ENCODE peak calls at places on chromosome 10, in four cellular contexts. V, T, R and B are unnamed samples.

GRCh38 chr10:80611481-80611880 is 73.8 kb downstream of the SH2D4B start:
- DNase-seq in V (no peak), T (no peak), R (no peak), B (no peak)

GRCh38 chr10:92790449-92790848 is 57.9 kb upstream of the EXOC6 start:
- DNase-seq in V (no peak), T (no peak), R (no peak), B (no peak)

GRCh38 chr10:63409465-63410027 is 56.2 kb downstream of the JMJD1C start:
- DNase-seq in V (no peak), T (no peak), R (no peak), B (peak; percentile 42)

GRCh38 chr10:58587676-58588075 is 75.0 kb downstream of the BICC1 start:
- DNase-seq in V (no peak), T (no peak), R (no peak), B (peak; percentile 16)

GRCh38 chr10:78605800-78606350 is 462.9 kb upstream of the ZMIZ1 start:
- DNase-seq in V (peak; percentile 24), T (peak; percentile 55), R (no peak), B (peak; percentile 99)

GRCh38 chr10:121910673-121911420 is 17.0 kb downstream of the ATE1 start:
- DNase-seq in V (no peak), T (no peak), R (no peak), B (peak; percentile 48)

GRCh38 chr10:110460111-110460809 is 37.4 kb upstream of the DUSP5 start:
- DNase-seq in V (no peak), T (peak; percentile 32), R (no peak), B (peak; percentile 44)

GRCh38 chr10:29535012-29535777 is 99.6 kb downstream of the SVIL start:
- DNase-seq in V (peak; percentile 16), T (peak; percentile 93), R (peak; percentile 70), B (peak; percentile 90)

GRCh38 chr10:78515037-78515872 is 481.6 kb downstream of the RPS24 start:
- DNase-seq in V (no peak), T (no peak), R (no peak), B (peak; percentile 59)

DNA sequence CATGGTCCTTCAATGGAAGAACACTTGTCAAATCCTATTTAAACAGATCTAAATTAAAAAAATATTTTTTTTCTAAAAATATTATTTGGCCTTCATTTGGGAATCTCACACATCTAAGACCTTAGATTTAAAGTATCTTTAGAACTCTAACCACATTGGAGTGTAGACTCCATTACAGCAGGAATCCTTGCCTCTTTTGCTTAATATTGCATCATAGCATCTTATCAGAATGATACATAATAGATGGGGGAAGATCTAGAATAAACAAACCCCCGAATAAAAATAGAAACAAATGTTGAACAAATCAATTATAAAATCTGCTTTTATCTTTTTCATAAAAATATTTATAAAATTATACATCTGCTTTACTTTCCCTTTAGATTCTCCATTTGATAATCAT is 27.6 kb upstream of the EPC1 start:
- DNase-seq in V (no peak), T (no peak), R (no peak), B (no peak)
- TF ChIP-seq EZH2 in V (no peak), T (no peak), R (no peak), B (no peak)

GRCh38 chr10:61967298-61967697 is 65.8 kb downstream of the ARID5B start:
- DNase-seq in V (no peak), T (no peak), R (no peak), B (no peak)
- H3K79me2 ChIP-seq in V (no peaks in the 10 kb centered on the region), T (peaks cover 20% of the 10 kb centered on the region), R (no peaks in the 10 kb centered on the region), B (no peaks in the 10 kb centered on the region)

GRCh38 chr10:22366771-22367170 is 21.5 kb downstream of the SPAG6 start:
- DNase-seq in V (no peak), T (no peak), R (no peak), B (no peak)

GRCh38 chr10:22365233-22365632 is 19.9 kb downstream of the SPAG6 start:
- DNase-seq in V (no peak), T (no peak), R (no peak), B (no peak)

GRCh38 chr10:22363305-22363704 is 18.0 kb downstream of the SPAG6 start:
- DNase-seq in V (no peak), T (no peak), R (no peak), B (no peak)

GRCh38 chr10:22365644-22366565 is 20.6 kb downstream of the SPAG6 start:
- DNase-seq in V (no peak), T (no peak), R (no peak), B (no peak)

DNA sequence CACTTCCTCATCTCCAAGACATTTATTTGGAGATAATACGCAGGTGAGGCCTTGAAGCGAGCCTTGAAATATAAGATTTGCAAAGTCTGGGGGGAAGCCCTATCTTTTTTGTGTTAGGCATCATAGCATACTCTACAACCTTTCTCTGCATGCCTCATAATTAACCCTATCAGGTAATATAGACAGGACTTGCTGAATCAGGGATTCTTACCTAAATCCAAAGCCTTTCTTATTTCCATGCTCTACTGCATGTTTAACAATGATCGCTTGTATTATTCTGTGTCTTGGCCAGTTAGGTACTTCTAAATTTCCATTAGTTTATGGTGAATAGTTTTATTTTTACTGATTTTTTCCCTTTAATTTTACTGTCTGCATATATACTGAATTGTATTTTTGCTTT is 19.1 kb downstream of the SPAG6 start:
- DNase-seq in V (no peak), T (no peak), R (no peak), B (no peak)
- TF ChIP-seq EZH2 in V (no peak), T (no peak), R (no peak), B (no peak)

GRCh38 chr10:74913321-74913980 is 87.1 kb downstream of the KAT6B start:
- DNase-seq in V (no peak), T (no peak), R (no peak), B (no peak)

GRCh38 chr10:74912674-74913073 is 86.3 kb downstream of the KAT6B start:
- DNase-seq in V (no peak), T (no peak), R (no peak), B (no peak)

GRCh38 chr10:74912182-74912581 is 85.8 kb downstream of the KAT6B start:
- DNase-seq in V (no peak), T (no peak), R (no peak), B (no peak)

GRCh38 chr10:74909665-74910064 is 83.3 kb downstream of the KAT6B start:
- DNase-seq in V (no peak), T (no peak), R (no peak), B (peak; percentile 96)

GRCh38 chr10:74910604-74911355 is 84.4 kb downstream of the KAT6B start:
- DNase-seq in V (no peak), T (no peak), R (no peak), B (peak; percentile 54)
- H3K79me2 ChIP-seq in V (no peaks in the 10 kb centered on the region), T (no peaks in the 10 kb centered on the region), R (peaks cover 15% of the 10 kb centered on the region), B (peaks cover 86% of the 10 kb centered on the region)

GRCh38 chr10:6045600-6046457 is 16.3 kb downstream of the IL2RA start:
- DNase-seq in V (no peak), T (no peak), R (no peak), B (no peak)
- TF ChIP-seq EZH2 in V (no peak), T (no peak), R (no peak), B (no peak)

GRCh38 chr10:74855439-74855838 is 29.0 kb downstream of the KAT6B start:
- DNase-seq in V (no peak), T (no peak), R (no peak), B (no peak)

GRCh38 chr10:74854610-74855009 is 28.2 kb downstream of the KAT6B start:
- DNase-seq in V (no peak), T (no peak), R (no peak), B (no peak)

GRCh38 chr10:74852406-74852805 is 26.0 kb downstream of the KAT6B start:
- DNase-seq in V (no peak), T (no peak), R (no peak), B (no peak)

GRCh38 chr10:74855027-74855426 is 28.6 kb downstream of the KAT6B start:
- DNase-seq in V (no peak), T (no peak), R (no peak), B (no peak)

GRCh38 chr10:74851834-74852233 is 25.4 kb downstream of the KAT6B start:
- DNase-seq in V (no peak), T (no peak), R (no peak), B (no peak)
- H3K79me2 ChIP-seq in V (peaks cover 22% of the 10 kb centered on the region), T (peaks cover 10% of the 10 kb centered on the region), R (peaks cover 97% of the 10 kb centered on the region), B (peaks cover 96% of the 10 kb centered on the region)